ENCODE peak calls at places on chromosome 3, in four cellular contexts. One of them, this sample, is unnamed.

GRCh38 chr3:183447206-183448001 is 19.0 kb upstream of the MCF2L2 start:
- DNase-seq in IMR-90: peak
- DNase-seq in PC-9: peak
- DNase-seq in breast epithelium: peak
- DNase-seq in this sample: no peak

GRCh38 chr3:190053919-190054672 is 66.6 kb downstream of the P3H2 start:
- DNase-seq in IMR-90: peak
- DNase-seq in breast epithelium: no peak
- DNase-seq in PC-9: peak
- DNase-seq in this sample: no peak

GRCh38 chr3:13110678-13111116 is 37.5 kb upstream of the IQSEC1 start:
- DNase-seq in IMR-90: no peak
- DNase-seq in PC-9: peak
- DNase-seq in breast epithelium: peak
- DNase-seq in this sample: no peak

GRCh38 chr3:113698891-113699465 is 2.5 kb upstream of the USF3 start:
- DNase-seq in PC-9: no peak
- DNase-seq in breast epithelium: no peak
- DNase-seq in IMR-90: peak
- DNase-seq in this sample: no peak

GRCh38 chr3:56795097-56795806 is 6.5 kb downstream of the ARHGEF3 start:
- DNase-seq in IMR-90: peak
- DNase-seq in PC-9: peak
- DNase-seq in breast epithelium: no peak
- DNase-seq in this sample: no peak

GRCh38 chr3:57757642-57758297 is 1.7 kb downstream of the SLMAP start:
- DNase-seq in IMR-90: peak
- DNase-seq in PC-9: peak
- DNase-seq in breast epithelium: no peak
- DNase-seq in this sample: no peak

GRCh38 chr3:150303776-150304175 is 104.3 kb upstream of the TSC22D2 start:
- DNase-seq in IMR-90: no peak
- DNase-seq in PC-9: no peak
- DNase-seq in breast epithelium: no peak
- DNase-seq in this sample: no peak

GRCh38 chr3:120642368-120642948 is 39.6 kb downstream of the HGD start:
- DNase-seq in breast epithelium: no peak
- DNase-seq in PC-9: no peak
- DNase-seq in IMR-90: peak
- DNase-seq in this sample: no peak

GRCh38 chr3:64691051-64691450 is 3.3 kb upstream of the ADAMTS9 start:
- DNase-seq in PC-9: peak
- DNase-seq in breast epithelium: no peak
- DNase-seq in IMR-90: peak
- DNase-seq in this sample: no peak

GRCh38 chr3:117790256-117790987 is 1080.8 kb downstream of the TUSC7 start:
- DNase-seq in IMR-90: peak
- DNase-seq in PC-9: no peak
- DNase-seq in breast epithelium: no peak
- DNase-seq in this sample: no peak

GRCh38 chr3:30649572-30650310 is 43.3 kb downstream of the TGFBR2 start:
- DNase-seq in PC-9: no peak
- DNase-seq in IMR-90: peak
- DNase-seq in breast epithelium: no peak
- DNase-seq in this sample: no peak

GRCh38 chr3:46539443-46540005 is 26.6 kb downstream of the LRRC2 start:
- DNase-seq in breast epithelium: no peak
- DNase-seq in IMR-90: no peak
- DNase-seq in PC-9: no peak
- DNase-seq in this sample: no peak

GRCh38 chr3:177525987-177526712 is 328.9 kb upstream of the TBL1XR1 start:
- DNase-seq in breast epithelium: peak
- DNase-seq in PC-9: peak
- DNase-seq in IMR-90: no peak
- DNase-seq in this sample: no peak

GRCh38 chr3:12470111-12470510 is 14.2 kb upstream of the TSEN2 start:
- DNase-seq in breast epithelium: no peak
- DNase-seq in PC-9: peak
- DNase-seq in IMR-90: peak
- DNase-seq in this sample: no peak

GRCh38 chr3:40505599-40506462 is at the start of gene ZNF620:
- DNase-seq in breast epithelium: peak
- DNase-seq in PC-9: peak
- DNase-seq in IMR-90: peak
- DNase-seq in this sample: no peak

GRCh38 chr3:184234671-184235380 is 5.4 kb downstream of the VWA5B2 start:
- DNase-seq in PC-9: no peak
- DNase-seq in IMR-90: no peak
- DNase-seq in breast epithelium: no peak
- DNase-seq in this sample: no peak

GRCh38 chr3:128524374-128525299 is 31.6 kb upstream of the GATA2 start:
- DNase-seq in IMR-90: no peak
- DNase-seq in breast epithelium: no peak
- DNase-seq in PC-9: no peak
- DNase-seq in this sample: no peak

GRCh38 chr3:112767177-112767576 is 79.5 kb downstream of the CD200R1L start:
- DNase-seq in IMR-90: no peak
- DNase-seq in PC-9: no peak
- DNase-seq in breast epithelium: no peak
- DNase-seq in this sample: no peak

GRCh38 chr3:150249776-150250175 is 158.3 kb upstream of the TSC22D2 start:
- DNase-seq in IMR-90: no peak
- DNase-seq in breast epithelium: no peak
- DNase-seq in PC-9: no peak
- DNase-seq in this sample: no peak

GRCh38 chr3:100561459-100562158 is 47.8 kb upstream of the ADGRG7 start:
- DNase-seq in breast epithelium: no peak
- DNase-seq in IMR-90: peak
- DNase-seq in PC-9: no peak
- DNase-seq in this sample: no peak

GRCh38 chr3:29940759-29941319 is 660.0 kb downstream of the RBMS3 start:
- DNase-seq in breast epithelium: no peak
- DNase-seq in PC-9: no peak
- DNase-seq in IMR-90: no peak
- DNase-seq in this sample: no peak

GRCh38 chr3:196193037-196193737 is 18.0 kb downstream of the ZDHHC19 start:
- DNase-seq in breast epithelium: no peak
- DNase-seq in PC-9: peak
- DNase-seq in IMR-90: no peak
- DNase-seq in this sample: no peak

GRCh38 chr3:126777366-126777765 is 73.3 kb downstream of the CHCHD6 start:
- DNase-seq in breast epithelium: no peak
- DNase-seq in PC-9: no peak
- DNase-seq in IMR-90: peak
- DNase-seq in this sample: no peak

GRCh38 chr3:48400824-48401433 is 28.9 kb downstream of the FBXW12 start:
- DNase-seq in breast epithelium: peak
- DNase-seq in PC-9: peak
- DNase-seq in IMR-90: peak
- DNase-seq in this sample: peak

GRCh38 chr3:52703356-52703755 is 2.2 kb downstream of the GLT8D1 start:
- DNase-seq in PC-9: no peak
- DNase-seq in IMR-90: no peak
- DNase-seq in breast epithelium: no peak
- DNase-seq in this sample: no peak

GRCh38 chr3:66153471-66153870 is 67.3 kb upstream of the SLC25A26 start:
- DNase-seq in PC-9: no peak
- DNase-seq in IMR-90: no peak
- DNase-seq in breast epithelium: no peak
- DNase-seq in this sample: no peak

GRCh38 chr3:140358696-140359095 is 319.2 kb upstream of the TRIM42 start:
- DNase-seq in PC-9: no peak
- DNase-seq in IMR-90: no peak
- DNase-seq in breast epithelium: no peak
- DNase-seq in this sample: no peak

GRCh38 chr3:183987014-183987600 is 30.6 kb downstream of the ABCC5 start:
- DNase-seq in breast epithelium: no peak
- DNase-seq in IMR-90: no peak
- DNase-seq in PC-9: no peak
- DNase-seq in this sample: no peak

GRCh38 chr3:43647331-43648166 is 25.7 kb upstream of the ANO10 start:
- DNase-seq in IMR-90: no peak
- DNase-seq in breast epithelium: no peak
- DNase-seq in PC-9: no peak
- DNase-seq in this sample: no peak

GRCh38 chr3:174949523-174949922 is 90.4 kb downstream of the NAALADL2 start:
- DNase-seq in PC-9: peak
- DNase-seq in IMR-90: peak
- DNase-seq in breast epithelium: no peak
- DNase-seq in this sample: no peak

GRCh38 chr3:195450731-195451229 is 8.0 kb upstream of the ACAP2 start:
- DNase-seq in IMR-90: peak
- DNase-seq in PC-9: no peak
- DNase-seq in breast epithelium: no peak
- DNase-seq in this sample: no peak

GRCh38 chr3:159839561-159840379 is 148.9 kb upstream of the IL12A start:
- DNase-seq in PC-9: no peak
- DNase-seq in IMR-90: no peak
- DNase-seq in breast epithelium: no peak
- DNase-seq in this sample: no peak

GRCh38 chr3:125140011-125140813 is 72.3 kb downstream of the SLC12A8 start:
- DNase-seq in breast epithelium: no peak
- DNase-seq in PC-9: no peak
- DNase-seq in IMR-90: peak
- DNase-seq in this sample: peak

GRCh38 chr3:14430706-14431470 is 28.5 kb downstream of the SLC6A6 start:
- DNase-seq in PC-9: peak
- DNase-seq in breast epithelium: no peak
- DNase-seq in IMR-90: no peak
- DNase-seq in this sample: no peak
- H3K27ac ChIP-seq in PC-9: peak
- H3K27ac ChIP-seq in breast epithelium: peak
- H3K27ac ChIP-seq in IMR-90: peak
- H3K27ac ChIP-seq in this sample: no peak

GRCh38 chr3:101898062-101898461 is 48.7 kb downstream of the NFKBIZ start:
- DNase-seq in breast epithelium: no peak
- DNase-seq in PC-9: no peak
- DNase-seq in IMR-90: no peak
- DNase-seq in this sample: no peak
- H3K27ac ChIP-seq in breast epithelium: no peak
- H3K27ac ChIP-seq in PC-9: no peak
- H3K27ac ChIP-seq in IMR-90: no peak
- H3K27ac ChIP-seq in this sample: no peak

DNA sequence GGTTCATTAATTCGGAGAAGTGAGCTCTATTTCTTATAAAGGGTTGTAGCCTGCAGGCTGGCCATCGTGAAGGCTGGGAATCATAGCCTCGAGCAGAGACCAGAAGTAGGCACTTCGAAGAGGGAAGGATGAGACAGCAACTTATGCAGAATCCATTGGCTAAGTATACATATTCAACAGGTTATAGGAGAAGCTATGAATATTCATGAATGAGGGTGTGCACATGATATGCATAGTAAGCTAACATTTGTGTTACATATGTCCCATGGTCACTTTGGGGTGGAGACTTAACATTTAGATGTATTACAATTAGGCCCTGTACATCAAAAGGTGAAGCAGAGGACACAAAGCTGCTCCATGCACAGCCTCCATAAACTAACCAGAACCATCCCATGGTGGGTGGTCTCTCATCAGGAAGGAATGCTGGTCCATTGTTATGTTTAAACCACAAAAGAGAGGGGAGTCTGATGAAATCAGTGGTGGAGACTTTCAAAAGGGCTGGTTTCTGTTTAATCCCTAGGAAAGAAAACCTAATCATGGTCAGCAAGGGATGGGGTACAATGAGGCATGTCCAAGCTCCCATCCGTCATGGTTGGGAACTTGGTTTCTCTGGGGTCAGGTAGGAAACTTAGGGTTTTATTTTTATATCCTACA is 80.8 kb upstream of the FHIT start:
- DNase-seq in breast epithelium: no peak
- DNase-seq in PC-9: no peak
- DNase-seq in IMR-90: no peak
- DNase-seq in this sample: no peak
- H3K27ac ChIP-seq in breast epithelium: no peak
- H3K27ac ChIP-seq in PC-9: no peak
- H3K27ac ChIP-seq in IMR-90: no peak
- H3K27ac ChIP-seq in this sample: no peak

DNA sequence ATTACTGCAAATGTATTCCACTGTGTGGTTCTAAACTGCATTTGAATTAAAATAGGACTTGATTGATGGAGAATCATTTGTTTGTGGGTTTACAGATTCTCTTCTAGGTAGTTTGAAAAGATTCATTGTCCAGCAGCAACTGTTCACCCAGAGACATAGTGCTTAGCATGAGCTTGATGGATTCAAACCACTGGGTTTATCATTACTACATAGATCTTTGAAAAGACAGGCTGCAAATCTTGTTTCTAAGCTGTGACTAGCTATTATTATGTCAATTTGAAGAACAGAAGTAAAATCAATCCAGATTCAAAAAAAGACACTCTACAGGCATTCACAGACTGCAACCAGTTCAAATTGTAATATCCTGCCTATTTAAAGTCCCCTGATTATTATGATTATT is 49.8 kb downstream of the MBNL1 start:
- DNase-seq in breast epithelium: no peak
- DNase-seq in PC-9: peak
- DNase-seq in IMR-90: no peak
- DNase-seq in this sample: no peak
- H3K27ac ChIP-seq in breast epithelium: peak
- H3K27ac ChIP-seq in PC-9: no peak
- H3K27ac ChIP-seq in IMR-90: peak
- H3K27ac ChIP-seq in this sample: no peak

GRCh38 chr3:42600111-42600957 is at the start of gene NKTR:
- DNase-seq in breast epithelium: peak
- DNase-seq in PC-9: peak
- DNase-seq in IMR-90: peak
- DNase-seq in this sample: peak
- H3K27ac ChIP-seq in breast epithelium: peak
- H3K27ac ChIP-seq in PC-9: peak
- H3K27ac ChIP-seq in IMR-90: peak
- H3K27ac ChIP-seq in this sample: peak

DNA sequence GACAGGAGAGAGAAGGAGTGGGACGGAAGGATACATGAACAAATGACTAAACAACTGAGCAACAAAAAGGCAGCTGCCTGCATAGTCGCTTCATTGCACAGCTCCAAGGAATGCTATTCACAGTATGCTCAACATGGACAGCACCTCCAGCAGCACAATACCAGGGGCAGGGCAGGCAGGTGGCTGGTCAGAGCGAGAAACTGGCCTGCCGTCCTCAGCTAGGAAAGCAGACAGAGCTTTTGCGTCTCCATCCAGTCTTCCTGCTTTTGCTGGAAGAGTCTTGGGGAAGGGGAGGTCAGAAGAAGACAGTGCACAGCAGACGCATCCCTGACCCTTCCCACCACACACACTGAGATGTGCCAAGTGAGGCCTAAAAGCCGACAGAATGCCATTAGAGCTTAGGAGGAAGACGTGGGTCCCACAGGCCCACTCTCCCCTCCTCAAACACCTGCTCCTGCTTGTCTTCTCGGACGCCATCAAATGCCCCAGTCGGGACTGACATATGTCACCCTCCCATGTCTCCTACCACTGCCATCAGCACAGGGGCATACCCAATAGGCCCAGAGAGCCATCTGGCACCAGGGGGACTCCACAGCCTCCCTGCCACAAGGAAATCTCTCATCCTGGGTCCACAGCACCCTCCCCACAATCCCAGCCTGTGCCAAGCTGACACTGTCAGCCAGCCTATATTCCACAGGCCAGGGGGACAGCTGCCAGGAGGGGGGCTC is 3.9 kb downstream of the RAB6B start:
- DNase-seq in breast epithelium: no peak
- DNase-seq in PC-9: no peak
- DNase-seq in IMR-90: no peak
- DNase-seq in this sample: no peak
- H3K27ac ChIP-seq in breast epithelium: no peak
- H3K27ac ChIP-seq in PC-9: no peak
- H3K27ac ChIP-seq in IMR-90: no peak
- H3K27ac ChIP-seq in this sample: no peak

This sample was measured in epithelial cell of prostate.